ENCODE peak calls at places on chromosomes 1 and 21, in four cellular contexts. U is PC-3, V is pancreas, R is SK-N-SH treated with all-trans-retinoic acid at 6 μM for 48 hours. L is an unnamed sample.

GRCh38 chr1:117646007-117646913 is 40.4 kb downstream of the TENT5C start:
- ATAC-seq in R (peak; percentile 61), V (no peak), U (no peak), L (no peak)

GRCh38 chr1:113924473-113924872 is 4.7 kb upstream of the HIPK1 start:
- ATAC-seq in R (no peak), V (no peak), U (no peak), L (no peak)

GRCh38 chr1:34113362-34113761 is 51.7 kb downstream of the CSMD2 start:
- ATAC-seq in U (no peak), V (peak; percentile 31), R (no peak), L (no peak)

GRCh38 chr1:9340172-9340854 is 47.6 kb downstream of the SPSB1 start:
- ATAC-seq in V (no peak), R (no peak), U (no peak), L (no peak)

GRCh38 chr1:108590947-108591346 is 31.0 kb downstream of the EEIG2 start:
- ATAC-seq in V (peak; percentile 69), R (peak; percentile 82), U (peak; percentile 51), L (peak; percentile 90)

GRCh38 chr21:21158376-21158918 is 160.2 kb downstream of the NCAM2 start:
- ATAC-seq in U (no peak), V (no peak), R (no peak), L (no peak)

GRCh38 chr1:40948741-40949528 is 30.6 kb upstream of the CTPS1 start:
- ATAC-seq in V (peak; percentile 35), R (peak; percentile 86), U (peak; percentile 47), L (peak; percentile 76)

GRCh38 chr1:2312196-2312588 is 79.2 kb downstream of the MORN1 start:
- ATAC-seq in U (no peak), V (no peak), R (no peak), L (no peak)

GRCh38 chr1:168879906-168880734 is 151.1 kb upstream of the DPT start:
- ATAC-seq in R (peak; percentile 32), U (peak; percentile 11), V (no peak), L (no peak)

GRCh38 chr21:33703750-33704606 is 61.7 kb downstream of the ITSN1 start:
- ATAC-seq in R (no peak), U (no peak), V (no peak), L (no peak)

GRCh38 chr1:15810073-15810472 is 2.6 kb upstream of the UQCRHL start:
- ATAC-seq in R (no peak), U (no peak), V (no peak), L (no peak)

GRCh38 chr1:30876451-30877204 is 31.9 kb downstream of the SDC3 start:
- ATAC-seq in U (no peak), R (no peak), V (no peak), L (no peak)